ENCODE peak calls at places on chromosomes 16 and 17, in four cellular contexts. T is AG04450, V is cardiac muscle cell, X is left ventricle myocardium inferior. W is an unnamed sample.

GRCh38 chr17:7969434-7969833 is 33.0 kb upstream of the GUCY2D start:
- DNase-seq in V (peak), T (no peak), X (no peak), W (no peak)

GRCh38 chr17:37742762-37743611 is 1.9 kb downstream of the HNF1B start:
- DNase-seq in T (no peak), X (no peak), V (no peak), W (no peak)

GRCh38 chr17:40850287-40850972 is 16.6 kb downstream of the KRT12 start:
- DNase-seq in X (no peak), T (no peak), V (no peak), W (no peak)

GRCh38 chr17:17466511-17466910 is 10.3 kb upstream of the MED9 start:
- DNase-seq in X (no peak), T (no peak), V (no peak), W (no peak)

GRCh38 chr17:43342601-43342905 is 56.2 kb upstream of the ARL4D start:
- DNase-seq in T (no peak), X (no peak), V (peak), W (no peak)

GRCh38 chr16:25433388-25433787 is 175.7 kb upstream of the ZKSCAN2 start:
- DNase-seq in V (no peak), X (no peak), T (no peak), W (no peak)

GRCh38 chr16:78098087-78098486 is 1.4 kb upstream of the WWOX start:
- DNase-seq in X (no peak), T (no peak), V (no peak), W (no peak)

GRCh38 chr16:27404163-27404823 is 2.3 kb downstream of the IL21R start:
- DNase-seq in V (no peak), T (no peak), X (no peak), W (no peak)

GRCh38 chr16:84212631-84213030 is 21.7 kb downstream of the ADAD2 start:
- DNase-seq in V (no peak), T (no peak), X (no peak), W (no peak)

GRCh38 chr17:64240741-64241347 is 22.2 kb downstream of the TEX2 start:
- DNase-seq in V (peak), X (peak), T (peak), W (no peak)

GRCh38 chr17:39553326-39553945 is 54.3 kb downstream of the NEUROD2 start:
- DNase-seq in T (no peak), X (no peak), V (peak), W (no peak)

GRCh38 chr17:44736551-44737240 is 22.1 kb upstream of the ADAM11 start:
- DNase-seq in V (no peak), X (no peak), T (no peak), W (no peak)

GRCh38 chr16:81634380-81635121 is 144.5 kb upstream of the PLCG2 start:
- DNase-seq in X (no peak), T (no peak), V (peak), W (no peak)

GRCh38 chr17:51707216-51707615 is 446.9 kb downstream of the UTP18 start:
- DNase-seq in V (no peak), T (no peak), X (no peak), W (no peak)

GRCh38 chr17:44345497-44346026 is 460 bp downstream of the GRN start:
- DNase-seq in X (no peak), V (peak), T (no peak), W (peak)

GRCh38 chr17:55420067-55420775 is 1.4 kb downstream of the MMD start:
- DNase-seq in V (no peak), X (no peak), T (no peak), W (no peak)

GRCh38 chr17:30304778-30305177 is 13.0 kb upstream of the BLMH start:
- DNase-seq in T (no peak), X (no peak), V (peak), W (no peak)

GRCh38 chr17:56917559-56918296 is 3.9 kb upstream of the TRIM25 start:
- DNase-seq in X (no peak), V (peak), T (no peak), W (no peak)

GRCh38 chr16:2455081-2455845 is 4.6 kb upstream of the TEDC2 start:
- DNase-seq in V (no peak), T (no peak), X (no peak), W (no peak)

GRCh38 chr17:48954300-48954755 is 9.7 kb upstream of the SNF8 start:
- DNase-seq in X (no peak), V (peak), T (no peak), W (no peak)

GRCh38 chr17:21275579-21276339 is 8.8 kb upstream of the MAP2K3 start:
- DNase-seq in V (peak), X (peak), T (no peak), W (no peak)
- TF ChIP-seq CTCF in V (no peak), X (peak), T (no peak), W (no peak)

GRCh38 chr16:67834242-67834614 is 7.9 kb upstream of the THAP11 start:
- DNase-seq in V (no peak), T (no peak), X (no peak), W (no peak)
- H3K4me3 ChIP-seq in V (peak), T (peak), X (peak), W (peak)

DNA sequence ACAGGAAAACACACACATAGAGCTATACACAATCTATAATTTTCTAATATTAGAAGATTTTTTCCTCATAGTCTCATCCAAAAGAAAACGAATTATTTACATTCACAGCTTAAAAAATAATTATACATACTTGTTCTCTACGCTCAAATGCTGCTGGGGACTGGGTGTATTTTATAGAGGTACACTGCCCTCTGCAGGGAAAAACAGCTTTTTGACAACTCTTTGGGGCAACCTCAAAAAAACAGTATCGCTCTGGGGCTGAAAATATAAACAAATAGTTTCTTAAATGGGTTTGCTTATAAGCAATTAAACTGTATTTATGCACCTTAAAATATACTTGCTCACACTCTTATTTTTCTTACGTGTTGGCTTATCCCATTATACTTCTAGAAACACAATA is 261.8 kb upstream of the PSMD7 start:
- DNase-seq in T (no peak), X (no peak), V (peak), W (no peak)
- TF ChIP-seq CTCF in T (peak), X (peak), V (peak), W (peak)

GRCh38 chr17:72125742-72126141 is 4.9 kb downstream of the SOX9 start:
- DNase-seq in T (no peak), X (no peak), V (peak), W (no peak)

GRCh38 chr17:72123496-72123963 is 2.7 kb downstream of the SOX9 start:
- DNase-seq in X (no peak), T (no peak), V (no peak), W (no peak)

GRCh38 chr17:72125226-72125651 is 4.4 kb downstream of the SOX9 start:
- DNase-seq in T (no peak), X (no peak), V (peak), W (no peak)

GRCh38 chr17:72122668-72123495 is 2.1 kb downstream of the SOX9 start:
- DNase-seq in T (no peak), X (peak), V (peak), W (no peak)

DNA sequence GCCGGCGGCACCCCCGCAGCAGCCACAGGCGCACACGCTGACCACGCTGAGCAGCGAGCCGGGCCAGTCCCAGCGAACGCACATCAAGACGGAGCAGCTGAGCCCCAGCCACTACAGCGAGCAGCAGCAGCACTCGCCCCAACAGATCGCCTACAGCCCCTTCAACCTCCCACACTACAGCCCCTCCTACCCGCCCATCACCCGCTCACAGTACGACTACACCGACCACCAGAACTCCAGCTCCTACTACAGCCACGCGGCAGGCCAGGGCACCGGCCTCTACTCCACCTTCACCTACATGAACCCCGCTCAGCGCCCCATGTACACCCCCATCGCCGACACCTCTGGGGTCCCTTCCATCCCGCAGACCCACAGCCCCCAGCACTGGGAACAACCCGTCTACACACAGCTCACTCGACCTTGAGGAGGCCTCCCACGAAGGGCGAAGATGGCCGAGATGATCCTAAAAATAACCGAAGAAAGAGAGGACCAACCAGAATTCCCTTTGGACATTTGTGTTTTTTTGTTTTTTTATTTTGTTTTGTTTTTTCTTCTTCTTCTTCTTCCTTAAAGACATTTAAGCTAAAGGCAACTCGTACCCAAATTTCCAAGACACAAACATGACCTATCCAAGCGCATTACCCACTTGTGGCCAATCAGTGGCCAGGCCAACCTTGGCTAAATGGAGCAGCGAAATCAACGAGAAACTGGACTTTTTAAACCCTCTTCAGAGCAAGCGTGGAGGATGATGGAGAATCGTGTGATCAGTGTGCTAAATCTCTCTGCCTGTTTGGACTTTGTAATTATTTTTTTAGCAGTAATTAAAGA is 3.4 kb downstream of the SOX9 start:
- DNase-seq in V (peak), X (no peak), T (no peak), W (no peak)
- H3K4me3 ChIP-seq in V (no peak), X (peak), T (peak), W (peak)